ENCODE peak calls at places on chromosomes 5 and 9, in eight cellular contexts. G is hepatocyte, O is OCI-LY7, A is astrocyte, F is GM23248, Z is A549, B is MM.1S, T is SK-N-SH. M is an unnamed sample.

GRCh38 chr5:38376404-38376803 is 118.0 kb downstream of the EGFLAM start:
- DNase-seq in G (no peak), O (no peak), A (no peak), F (no peak), Z (no peak), B (no peak), T (no peak), M (no peak)

GRCh38 chr5:69046375-69046957 is 47.3 kb upstream of the SLC30A5 start:
- DNase-seq in G (peak; percentile 27), O (no peak), A (no peak), F (peak; percentile 40), Z (peak; percentile 68), B (peak; percentile 22), T (no peak), M (no peak)

GRCh38 chr5:152505442-152506042 is 100.5 kb upstream of the NMUR2 start:
- DNase-seq in G (peak; percentile 82), O (peak; percentile 49), A (peak; percentile 17), F (peak; percentile 70), Z (peak; percentile 63), B (peak; percentile 70), T (peak; percentile 44), M (peak; percentile 41)

GRCh38 chr9:119453980-119454379 is 84.7 kb upstream of the BRINP1 start:
- DNase-seq in G (no peak), O (no peak), A (no peak), F (peak; percentile 59), Z (no peak), B (no peak), T (no peak), M (no peak)

GRCh38 chr5:2739360-2740050 is 12.0 kb downstream of the IRX2 start:
- DNase-seq in G (peak; percentile 50), O (no peak), A (no peak), F (peak; percentile 85), Z (no peak), B (no peak), T (no peak), M (no peak)

GRCh38 chr5:72234265-72234700 is 85.8 kb downstream of the MRPS27 start:
- DNase-seq in G (peak; percentile 7), O (no peak), A (peak; percentile 87), F (peak; percentile 90), Z (peak; percentile 30), B (no peak), T (no peak), M (peak; percentile 95)

GRCh38 chr9:77647267-77647658 is 859 bp downstream of the GNA14 start:
- DNase-seq in G (no peak), O (no peak), A (no peak), F (no peak), Z (no peak), B (no peak), T (no peak), M (no peak)

GRCh38 chr5:142281966-142282365 is 42.9 kb downstream of the SPRY4 start:
- DNase-seq in G (no peak), O (no peak), A (no peak), F (no peak), Z (no peak), B (no peak), T (no peak), M (no peak)

GRCh38 chr5:163221581-163221980 is 215.8 kb upstream of the CCNG1 start:
- DNase-seq in G (no peak), O (no peak), A (no peak), F (no peak), Z (no peak), B (no peak), T (no peak), M (no peak)

GRCh38 chr9:93296889-93297480 is 113.0 kb downstream of the WNK2 start:
- DNase-seq in G (no peak), O (no peak), A (no peak), F (no peak), Z (no peak), B (no peak), T (peak; percentile 27), M (no peak)

GRCh38 chr5:108093186-108093585 is 288.7 kb downstream of the FBXL17 start:
- DNase-seq in G (peak; percentile 14), O (peak; percentile 4), A (peak; percentile 5), F (peak; percentile 50), Z (peak; percentile 25), B (no peak), T (peak; percentile 41), M (no peak)

GRCh38 chr9:120186276-120186675 is 393.7 kb downstream of the CDK5RAP2 start:
- DNase-seq in G (no peak), O (no peak), A (no peak), F (no peak), Z (no peak), B (no peak), T (no peak), M (no peak)

GRCh38 chr5:176748073-176748966 is 62.0 kb upstream of the UNC5A start:
- DNase-seq in G (no peak), O (no peak), A (no peak), F (no peak), Z (no peak), B (no peak), T (peak; percentile 21), M (no peak)

GRCh38 chr5:123371575-123372179 is 51.5 kb downstream of the CEP120 start:
- DNase-seq in G (peak; percentile 30), O (peak; percentile 5), A (no peak), F (peak; percentile 49), Z (peak; percentile 33), B (peak; percentile 16), T (peak; percentile 11), M (no peak)

GRCh38 chr9:113005777-113006176 is 6.2 kb downstream of the ZNF883 start:
- DNase-seq in G (no peak), O (no peak), A (no peak), F (no peak), Z (no peak), B (no peak), T (no peak), M (peak; percentile 53)

GRCh38 chr5:135880278-135880677 is 15.4 kb downstream of the IL9 start:
- DNase-seq in G (no peak), O (peak; percentile 40), A (no peak), F (peak; percentile 32), Z (peak; percentile 55), B (no peak), T (peak; percentile 41), M (peak; percentile 30)

GRCh38 chr5:108481355-108481931 is 99.5 kb upstream of the FBXL17 start:
- DNase-seq in G (peak; percentile 69), O (peak; percentile 33), A (no peak), F (peak; percentile 63), Z (peak; percentile 37), B (peak; percentile 74), T (peak; percentile 19), M (no peak)

GRCh38 chr5:172454355-172455086 is at the start of gene SH3PXD2B:
- DNase-seq in G (peak; percentile 84), O (no peak), A (peak; percentile 51), F (peak; percentile 82), Z (peak; percentile 73), B (peak; percentile 55), T (peak; percentile 94), M (no peak)

GRCh38 chr9:131410051-131410491 is 16.2 kb downstream of the PRRC2B start:
- DNase-seq in G (no peak), O (no peak), A (no peak), F (no peak), Z (no peak), B (no peak), T (no peak), M (no peak)
- H3K4me1 ChIP-seq in G (peaks cover 51% of the 10 kb centered on the region), O (peaks cover 51% of the 10 kb centered on the region), A (peaks cover 40% of the 10 kb centered on the region), F (peaks cover 56% of the 10 kb centered on the region), Z (peaks cover 89% of the 10 kb centered on the region), B (peaks cover 6% of the 10 kb centered on the region), T (peaks cover 40% of the 10 kb centered on the region), M (peaks cover 3% of the 10 kb centered on the region)

GRCh38 chr9:86557918-86558317 is 203.7 kb upstream of the TUT7 start:
- DNase-seq in G (no peak), O (no peak), A (no peak), F (no peak), Z (no peak), B (no peak), T (no peak), M (no peak)

GRCh38 chr9:86562691-86563090 is 208.5 kb upstream of the TUT7 start:
- DNase-seq in G (no peak), O (no peak), A (no peak), F (no peak), Z (no peak), B (no peak), T (no peak), M (no peak)

GRCh38 chr9:86563959-86564358 is 209.7 kb upstream of the TUT7 start:
- DNase-seq in G (no peak), O (no peak), A (no peak), F (peak; percentile 21), Z (no peak), B (no peak), T (no peak), M (no peak)

DNA sequence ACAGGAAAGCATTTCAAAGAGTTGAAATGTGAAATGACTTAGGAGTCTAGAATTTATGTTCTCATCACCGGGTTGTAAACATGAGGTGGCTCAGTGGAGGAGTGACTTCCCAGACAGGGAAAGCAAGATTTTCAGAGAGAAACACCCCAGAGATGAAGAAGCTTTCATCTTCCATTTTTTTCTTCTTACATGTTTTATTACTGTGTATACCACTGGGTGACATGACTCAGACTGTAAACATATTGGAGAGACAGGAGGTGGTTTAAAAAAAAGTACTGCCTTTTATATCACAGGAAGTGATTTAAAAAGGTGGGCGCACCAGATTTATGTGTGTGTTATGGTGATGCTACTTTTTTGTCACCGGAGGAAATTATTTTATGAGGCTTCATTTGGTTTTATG is 209.1 kb upstream of the TUT7 start:
- DNase-seq in G (peak; percentile 27), O (no peak), A (peak; percentile 3), F (peak; percentile 82), Z (no peak), B (no peak), T (no peak), M (no peak)
- H3K4me2 ChIP-seq in G (no peak overlapping the region), O (no peak overlapping the region), A (peak overlapping the region; percentile 29), F (peak overlapping the region; percentile 68), Z (no peak overlapping the region), B (no peak overlapping the region), T (peak overlapping the region; percentile 5), M (peak overlapping the region; percentile 8)

GRCh38 chr9:105243015-105243686 is 1.3 kb upstream of the SLC44A1 start:
- DNase-seq in G (no peak), O (no peak), A (peak; percentile 92), F (peak; percentile 80), Z (no peak), B (peak; percentile 63), T (peak; percentile 8), M (no peak)
- H3K27ac ChIP-seq in G (peak overlapping the region; percentile 91), O (no peak overlapping the region), A (no peak overlapping the region), F (peak overlapping the region; percentile 80), Z (no peak overlapping the region), B (peak overlapping the region; percentile 71), T (peak overlapping the region; percentile 66), M (no peak overlapping the region)

GRCh38 chr9:130541533-130541932 is 37.8 kb upstream of the FUBP3 start:
- DNase-seq in G (no peak), O (no peak), A (no peak), F (no peak), Z (no peak), B (no peak), T (no peak), M (no peak)

GRCh38 chr9:130542038-130542437 is 37.3 kb upstream of the FUBP3 start:
- DNase-seq in G (no peak), O (no peak), A (no peak), F (no peak), Z (no peak), B (no peak), T (no peak), M (no peak)

GRCh38 chr9:130548103-130548502 is 31.3 kb upstream of the FUBP3 start:
- DNase-seq in G (no peak), O (no peak), A (no peak), F (no peak), Z (no peak), B (no peak), T (no peak), M (no peak)

GRCh38 chr9:130542457-130543228 is 36.7 kb upstream of the FUBP3 start:
- DNase-seq in G (no peak), O (no peak), A (no peak), F (peak; percentile 41), Z (peak; percentile 18), B (no peak), T (no peak), M (no peak)

GRCh38 chr9:130544364-130544763 is 35.0 kb upstream of the FUBP3 start:
- DNase-seq in G (no peak), O (no peak), A (no peak), F (no peak), Z (no peak), B (no peak), T (no peak), M (no peak)
- H3K4me1 ChIP-seq in G (no peaks in the 10 kb centered on the region), O (no peaks in the 10 kb centered on the region), A (peaks cover 4% of the 10 kb centered on the region), F (no peaks in the 10 kb centered on the region), Z (peaks cover 11% of the 10 kb centered on the region), B (no peaks in the 10 kb centered on the region), T (no peaks in the 10 kb centered on the region), M (peaks cover 6% of the 10 kb centered on the region)

M was measured in PC-9.